ENCODE peak calls at places on chromosome 13, in nine cellular contexts. A is stimulated activated CD8-positive, alpha-beta memory T cell treated with anti-CD3 and anti-CD28 coated beads, Interleukin-15, amount 100 ng/mL, for 24 hours; T is activated T-cell treated with anti-CD3 and anti-CD28 coated beads for 1 hour; F is GDM1; Y is A673; E is NCI-H345; C is brain microvascular endothelial cell; N is sciatic nerve; H is hypothalamus. J is an unnamed sample.

GRCh38 chr13:76016799-76017198 is 380.7 kb downstream of the LMO7 start:
- DNase-seq in Y (peak; percentile 48), H (no peak), C (peak; percentile 54), N (no peak), F (peak; percentile 17), E (peak; percentile 2), T (no peak), A (no peak), J (peak; percentile 71)

GRCh38 chr13:110319774-110320509 is 12.9 kb downstream of the COL4A2 start:
- DNase-seq in N (no peak), H (no peak), C (peak; percentile 67), F (no peak), Y (peak; percentile 85), A (no peak), E (no peak), T (no peak), J (no peak)

GRCh38 chr13:20425819-20426219 is 99.8 kb downstream of the CRYL1 start:
- DNase-seq in T (no peak), C (no peak), F (no peak), N (no peak), E (no peak), A (no peak), H (no peak), Y (peak; percentile 6), J (no peak)

GRCh38 chr13:51995677-51996551 is 15.3 kb downstream of the ATP7B start:
- DNase-seq in Y (peak; percentile 39), E (no peak), T (no peak), H (peak; percentile 25), C (no peak), A (no peak), N (no peak), F (peak; percentile 36), J (no peak)

GRCh38 chr13:75861786-75862185 is 225.7 kb downstream of the LMO7 start:
- DNase-seq in N (no peak), E (no peak), T (no peak), C (no peak), A (no peak), Y (no peak), H (no peak), F (no peak), J (no peak)

GRCh38 chr13:23678768-23679167 is 108.6 kb downstream of the TNFRSF19 start:
- DNase-seq in H (no peak), Y (no peak), T (no peak), A (no peak), E (no peak), N (no peak), F (no peak), C (no peak), J (no peak)

GRCh38 chr13:112885782-112886268 is 83.2 kb upstream of the MCF2L start:
- DNase-seq in F (no peak), H (no peak), Y (no peak), C (peak; percentile 76), A (no peak), E (peak; percentile 81), N (peak; percentile 80), T (no peak), J (no peak)

GRCh38 chr13:96294930-96295657 is 205.2 kb downstream of the HS6ST3 start:
- DNase-seq in A (no peak), H (no peak), E (no peak), Y (no peak), N (no peak), T (no peak), C (no peak), F (no peak), J (no peak)

GRCh38 chr13:44140146-44140545 is 233.5 kb upstream of the SERP2 start:
- DNase-seq in F (no peak), T (no peak), H (no peak), A (no peak), Y (no peak), E (peak; percentile 94), N (no peak), C (no peak), J (no peak)

GRCh38 chr13:113645329-113645728 is 12.7 kb downstream of the ATP4B start:
- DNase-seq in T (no peak), E (no peak), Y (no peak), N (no peak), A (no peak), C (no peak), F (no peak), H (no peak), J (no peak)

GRCh38 chr13:112428704-112429103 is 52.5 kb downstream of the SPACA7 start:
- DNase-seq in C (no peak), T (no peak), F (no peak), A (no peak), E (no peak), H (no peak), Y (no peak), N (no peak), J (no peak)

GRCh38 chr13:51202477-51203046 is 19.6 kb upstream of the FAM124A start:
- DNase-seq in E (no peak), T (no peak), N (no peak), F (no peak), A (no peak), H (no peak), C (no peak), Y (no peak), J (no peak)

GRCh38 chr13:91722267-91722884 is 324.0 kb downstream of the GPC5 start:
- DNase-seq in C (peak; percentile 15), E (peak; percentile 26), A (no peak), T (no peak), Y (peak; percentile 48), H (no peak), N (no peak), F (no peak), J (peak; percentile 76)

GRCh38 chr13:40388617-40389016 is 277.8 kb downstream of the FOXO1 start:
- DNase-seq in A (peak; percentile 44), F (peak; percentile 29), Y (no peak), C (peak; percentile 47), T (peak; percentile 62), E (no peak), N (no peak), H (no peak), J (peak; percentile 86)

J was measured in NAMALWA.